ENCODE peak calls at places on chromosomes 5 and 9, in four cellular contexts. N is K562, C is HepG2, F is GM12878. Z is an unnamed sample.

GRCh38 chr9:111645806-111646205 is 14.7 kb downstream of the DNAJC25 start:
- DNase-seq in N (no peak), F (no peak), C (no peak), Z (no peak)

GRCh38 chr9:112819635-112820496 is 69.3 kb downstream of the SNX30 start:
- DNase-seq in N (peak; percentile 57), C (peak; percentile 67), F (peak; percentile 26), Z (peak; percentile 31)

GRCh38 chr9:111902396-111903147 is 6.0 kb downstream of the UGCG start:
- DNase-seq in F (no peak), N (no peak), C (no peak), Z (no peak)

GRCh38 chr9:77177894-77178794 is 810 bp downstream of the VPS13A start:
- DNase-seq in C (peak; percentile 9), N (peak; percentile 33), F (no peak), Z (peak; percentile 38)

GRCh38 chr5:6760636-6761035 is 47.4 kb downstream of the TENT4A start:
- DNase-seq in F (no peak), C (no peak), N (no peak), Z (no peak)

GRCh38 chr5:62334082-62334481 is 28.1 kb downstream of the KIF2A start:
- DNase-seq in N (no peak), C (no peak), F (no peak), Z (no peak)

GRCh38 chr5:39021413-39021812 is 52.8 kb downstream of the RICTOR start:
- DNase-seq in C (no peak), F (no peak), N (no peak), Z (peak; percentile 15)

GRCh38 chr5:136374003-136374402 is 8.7 kb upstream of the TRPC7 start:
- DNase-seq in F (no peak), C (peak; percentile 13), N (peak; percentile 6), Z (peak; percentile 41)

GRCh38 chr5:113974976-113975375 is 386.9 kb upstream of the KCNN2 start:
- DNase-seq in F (no peak), N (no peak), C (no peak), Z (no peak)

GRCh38 chr5:112779531-112779930 is 41.8 kb downstream of the APC start:
- DNase-seq in F (no peak), C (no peak), N (no peak), Z (no peak)

GRCh38 chr5:96714951-96715451 is 52.8 kb downstream of the CAST start:
- DNase-seq in F (no peak), C (peak; percentile 96), N (no peak), Z (no peak)

GRCh38 chr5:95823738-95824609 is 1.4 kb upstream of the GLRX start:
- DNase-seq in F (no peak), N (peak; percentile 51), C (peak; percentile 89), Z (no peak)

GRCh38 chr5:159216454-159216853 is 7.1 kb upstream of the RNF145 start:
- DNase-seq in C (no peak), F (no peak), N (no peak), Z (no peak)

GRCh38 chr5:176573564-176574296 is 24.6 kb downstream of the CDHR2 start:
- DNase-seq in N (peak; percentile 87), F (no peak), C (peak; percentile 38), Z (peak; percentile 88)
- TF ChIP-seq ATF3 in N (no peak), F (no peak), C (no peak), Z (no peak)

GRCh38 chr5:180126716-180127681 is 55.4 kb upstream of the RNF130 start:
- DNase-seq in C (no peak), N (peak; percentile 69), F (no peak), Z (peak; percentile 69)
- TF ChIP-seq NR2C2 in C (no peak), N (no peak), F (no peak), Z (no peak)

GRCh38 chr9:92036411-92036746 is 78.8 kb downstream of the SPTLC1 start:
- DNase-seq in C (no peak), N (no peak), F (no peak), Z (no peak)
- TF ChIP-seq MAX in C (no peak), N (no peak), F (no peak), Z (no peak)

DNA sequence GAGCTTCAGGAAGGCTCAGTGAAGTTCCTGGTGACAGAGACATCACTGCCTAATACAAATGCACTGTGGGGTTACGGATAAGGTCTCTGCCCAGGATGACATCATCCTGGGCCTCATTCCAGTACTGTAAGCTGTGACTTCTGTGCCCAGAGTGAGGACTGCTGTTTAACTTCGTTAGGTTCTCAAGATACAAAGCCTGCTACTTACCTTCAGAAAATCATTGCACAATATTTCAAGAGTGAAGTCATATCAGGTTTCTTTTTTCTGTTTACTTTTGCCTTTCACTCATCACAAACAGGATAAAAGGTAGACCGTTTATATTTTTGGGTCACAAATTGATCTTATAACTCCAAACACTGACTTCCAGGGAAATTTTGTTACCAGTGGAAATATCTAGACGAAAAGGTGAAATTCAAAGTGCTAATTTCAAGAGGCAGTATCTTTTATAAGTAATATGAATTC is 241.2 kb downstream of the PIK3R1 start:
- DNase-seq in N (peak; percentile 62), C (peak; percentile 20), F (no peak), Z (no peak)
- TF ChIP-seq ATF3 in N (peak; percentile 98), C (peak; percentile 43), F (no peak), Z (no peak)

DNA sequence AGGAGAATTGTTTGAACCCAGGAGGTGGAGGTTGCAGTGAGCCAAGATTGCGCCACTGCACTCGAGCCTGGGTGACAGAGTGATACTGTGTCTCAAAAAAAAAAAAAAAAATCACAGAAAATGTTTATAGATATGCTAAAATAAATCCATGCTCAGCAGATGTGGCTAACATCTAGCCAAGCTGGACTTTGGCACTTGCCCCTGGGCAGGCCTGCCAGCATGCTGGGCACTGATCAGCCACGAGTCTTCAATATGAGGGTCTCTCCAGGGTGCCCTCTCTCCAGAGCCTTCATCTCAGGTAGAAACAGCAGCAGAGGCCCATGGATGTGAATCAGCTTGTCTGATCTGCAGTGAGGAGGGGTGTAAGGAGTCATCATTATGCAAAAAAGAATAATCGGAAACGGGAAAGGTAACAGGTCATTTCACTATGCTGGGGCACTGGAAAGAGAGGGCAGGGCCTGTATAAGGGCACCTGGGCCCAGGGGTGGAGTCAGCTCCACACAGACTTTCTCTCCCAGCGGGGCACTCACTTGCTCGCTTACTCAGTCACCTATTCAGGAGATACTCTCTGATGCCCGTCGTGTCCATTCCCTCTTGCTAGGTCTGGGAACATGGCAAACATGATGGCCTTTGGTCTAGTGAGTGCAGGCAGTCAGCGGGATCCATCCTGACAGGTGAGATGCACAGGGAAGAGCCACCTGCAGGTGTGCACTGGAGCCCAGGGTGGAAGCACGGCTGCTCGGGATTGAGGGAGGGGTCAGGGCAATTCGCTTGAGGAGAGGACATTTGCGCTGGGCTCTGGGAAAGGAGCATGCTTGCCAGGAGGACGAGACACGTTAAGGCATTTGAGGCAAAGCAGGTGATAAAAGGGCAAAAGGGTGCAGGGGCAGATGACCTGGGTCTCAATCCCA is 17.1 kb downstream of the RNF44 start:
- DNase-seq in N (no peak), C (no peak), F (no peak), Z (no peak)
- TF ChIP-seq NR2C2 in N (no peak), C (no peak), F (no peak), Z (no peak)

DNA sequence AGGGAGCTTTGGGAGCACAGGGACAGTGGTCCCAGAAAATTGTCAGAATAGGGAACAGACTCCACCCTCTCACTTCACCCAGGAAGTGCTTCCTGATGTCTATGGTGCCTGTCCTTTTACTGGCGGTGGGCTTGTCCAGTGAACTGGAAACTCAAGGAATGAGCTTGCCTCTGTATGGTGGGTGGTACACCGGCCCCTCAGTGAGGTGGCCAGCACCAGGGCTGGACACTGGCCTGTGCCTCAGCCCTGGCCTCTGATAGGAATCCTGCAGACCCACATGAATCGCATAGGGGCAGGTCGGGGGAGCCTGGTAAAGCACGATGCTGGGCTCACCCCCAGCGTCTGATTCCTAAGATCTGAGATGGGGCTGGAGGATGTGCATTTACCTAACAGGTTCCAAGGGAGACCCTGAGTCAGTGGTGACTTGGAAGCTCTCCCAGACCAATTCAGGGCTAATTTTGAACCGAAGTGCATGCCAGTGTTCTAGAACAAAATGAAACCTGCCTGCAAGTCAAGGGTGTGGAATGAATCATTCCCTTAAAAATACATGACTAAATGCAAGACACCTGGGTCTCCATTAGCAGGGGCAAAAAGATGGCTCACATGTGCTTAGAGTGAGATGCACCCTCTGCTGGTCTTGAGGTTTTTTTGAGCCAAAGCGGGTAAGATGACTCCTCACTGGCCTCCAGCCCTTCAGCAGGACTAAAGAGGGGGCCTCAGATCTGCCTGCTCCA is 178.3 kb downstream of the HSPA4 start:
- DNase-seq in C (no peak), F (no peak), N (no peak), Z (no peak)
- TF ChIP-seq MAX in C (no peak), F (no peak), N (no peak), Z (no peak)

DNA sequence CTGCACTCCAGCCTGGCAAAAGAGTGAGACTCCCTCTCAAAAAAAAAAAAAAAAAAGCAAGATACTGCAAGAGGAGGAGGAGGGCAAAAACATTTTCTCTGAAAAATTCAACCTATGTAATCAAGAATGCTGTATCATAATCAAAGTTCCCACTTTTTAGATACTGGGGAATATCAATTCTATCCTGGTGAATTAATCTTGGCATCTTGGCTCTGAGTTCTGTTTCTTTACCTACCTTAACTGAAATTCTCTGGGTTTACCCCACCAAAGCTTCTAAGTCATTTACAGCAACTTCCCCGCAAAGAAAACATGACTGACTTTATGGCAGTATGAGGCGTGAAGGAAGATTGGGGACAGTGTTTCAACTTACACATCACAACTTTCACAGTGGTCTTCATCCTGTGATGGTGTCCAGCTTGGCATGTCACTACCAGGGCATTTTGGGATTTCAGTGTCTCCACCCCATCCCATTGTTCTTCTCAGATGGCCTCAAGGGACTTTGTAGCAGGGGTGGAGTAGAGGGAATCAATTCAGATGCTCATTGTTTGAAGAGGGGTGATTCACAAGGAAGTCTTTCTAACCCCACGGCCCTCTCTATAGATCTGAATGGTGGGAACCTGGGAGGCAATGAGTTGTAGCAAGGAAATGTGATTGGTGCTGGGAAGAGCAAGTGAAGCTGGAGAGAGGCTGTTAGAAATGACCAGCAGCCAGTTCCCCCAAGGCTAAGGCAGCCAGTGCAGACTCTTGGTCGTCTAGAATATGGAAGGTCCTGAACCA is 130.5 kb downstream of the SCAMP1 start:
- DNase-seq in N (no peak), F (no peak), C (no peak), Z (no peak)
- TF ChIP-seq ATF3 in N (no peak), F (no peak), C (no peak), Z (no peak)

DNA sequence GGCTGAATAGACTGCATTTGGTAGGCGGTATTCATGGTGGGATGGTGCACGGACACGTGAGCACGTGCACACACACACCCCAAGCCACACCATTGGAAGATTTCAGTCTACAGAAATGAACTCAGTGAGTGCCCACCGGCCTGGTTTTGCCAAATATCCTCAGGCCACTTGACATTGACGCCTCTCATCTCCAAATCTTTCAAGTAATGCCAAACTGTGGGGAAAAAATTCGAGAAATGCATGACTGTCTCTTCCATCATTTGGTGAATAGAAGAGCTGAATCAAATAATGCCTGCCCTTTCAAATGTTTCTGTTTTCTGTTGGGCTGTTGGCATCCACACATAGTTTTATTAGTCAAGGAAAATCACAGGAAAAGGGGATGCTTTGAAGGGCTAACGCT is 182.3 kb upstream of the EFNA5 start:
- DNase-seq in F (no peak), N (no peak), C (no peak), Z (no peak)
- TF ChIP-seq NR2C2 in F (no peak), N (no peak), C (no peak), Z (no peak)

Z was measured in WTC11.